ENCODE peak calls at places on chromosome 16, in four cellular contexts. B, D, Y and A are unnamed samples.

GRCh38 chr16:66740010-66740409 is 11.4 kb downstream of the DYNC1LI2 start:
- DNase-seq in B (peak), D (no peak), Y (peak), A (peak)

GRCh38 chr16:75579435-75579834 is 13.3 kb downstream of the GABARAPL2 start:
- DNase-seq in B (no peak), D (no peak), Y (no peak), A (no peak)

GRCh38 chr16:7211781-7212180 is 120.9 kb upstream of the RBFOX1 start:
- DNase-seq in B (no peak), D (no peak), Y (no peak), A (no peak)

GRCh38 chr16:21194771-21195301 is 16.5 kb downstream of the ZP2 start:
- DNase-seq in B (peak), D (no peak), Y (peak), A (no peak)

GRCh38 chr16:56625140-56625942 is at the start of gene MT1E:
- DNase-seq in B (peak), D (peak), Y (peak), A (peak)

GRCh38 chr16:74923766-74924460 is 61.0 kb downstream of the WDR59 start:
- DNase-seq in B (peak), D (no peak), Y (no peak), A (no peak)

GRCh38 chr16:2817496-2818277 is 650 bp downstream of the PRSS21 start:
- DNase-seq in B (no peak), D (no peak), Y (no peak), A (no peak)

GRCh38 chr16:54582631-54583250 is 296.2 kb upstream of the IRX3 start:
- DNase-seq in B (no peak), D (no peak), Y (no peak), A (no peak)

GRCh38 chr16:2511128-2511785 is 2.5 kb upstream of the ATP6V0C start:
- DNase-seq in B (peak), D (peak), Y (peak), A (peak)

GRCh38 chr16:62277942-62278341 is 241.7 kb upstream of the CDH8 start:
- DNase-seq in B (no peak), D (no peak), Y (no peak), A (no peak)

GRCh38 chr16:85253127-85253941 is 141.1 kb upstream of the CIBAR2 start:
- DNase-seq in B (peak), D (peak), Y (no peak), A (peak)

GRCh38 chr16:29664133-29664912 is 1.3 kb downstream of the SPN start:
- DNase-seq in B (no peak), D (peak), Y (no peak), A (no peak)

GRCh38 chr16:11328172-11329079 is 16.8 kb upstream of the RMI2 start:
- DNase-seq in B (peak), D (peak), Y (peak), A (no peak)

GRCh38 chr16:65967376-65967775 is 399.1 kb upstream of the CDH5 start:
- DNase-seq in B (no peak), D (no peak), Y (peak), A (no peak)

GRCh38 chr16:13376174-13376573 is 474.8 kb downstream of the SHISA9 start:
- DNase-seq in B (no peak), D (no peak), Y (no peak), A (no peak)

GRCh38 chr16:68873635-68874471 is 30.5 kb downstream of the TANGO6 start:
- DNase-seq in B (no peak), D (no peak), Y (no peak), A (no peak)

GRCh38 chr16:5865231-5865630 is 767.6 kb upstream of the EEF2KMT start:
- DNase-seq in B (no peak), D (no peak), Y (no peak), A (no peak)

GRCh38 chr16:85593503-85594195 is 19.5 kb upstream of the GSE1 start:
- DNase-seq in B (no peak), D (no peak), Y (no peak), A (no peak)

GRCh38 chr16:67526149-67526732 is 2.4 kb upstream of the RIPOR1 start:
- DNase-seq in B (peak), D (no peak), Y (peak), A (no peak)

GRCh38 chr16:23944381-23944780 is 108.6 kb downstream of the PRKCB start:
- DNase-seq in B (no peak), D (no peak), Y (no peak), A (no peak)

GRCh38 chr16:58462089-58462488 is 37.9 kb upstream of the NDRG4 start:
- DNase-seq in B (no peak), D (no peak), Y (no peak), A (no peak)

GRCh38 chr16:60438894-60439293 is 1597.3 kb downstream of the CDH8 start:
- DNase-seq in B (no peak), D (no peak), Y (no peak), A (no peak)

GRCh38 chr16:29840240-29840639 is 20.0 kb downstream of the MVP start:
- DNase-seq in B (no peak), D (no peak), Y (no peak), A (no peak)

GRCh38 chr16:64445649-64446048 is 676.2 kb downstream of the CDH11 start:
- DNase-seq in B (no peak), D (no peak), Y (no peak), A (no peak)

GRCh38 chr16:46887524-46887854 is 3.3 kb downstream of the GPT2 start:
- DNase-seq in B (no peak), D (no peak), Y (no peak), A (no peak)

GRCh38 chr16:5633845-5634440 is 536.3 kb upstream of the EEF2KMT start:
- DNase-seq in B (peak), D (no peak), Y (peak), A (peak)

GRCh38 chr16:2879854-2880508 is 3.0 kb upstream of the FLYWCH2 start:
- DNase-seq in B (no peak), D (no peak), Y (no peak), A (no peak)

GRCh38 chr16:2512920-2513404 is 790 bp upstream of the ATP6V0C start:
- DNase-seq in B (no peak), D (peak), Y (no peak), A (no peak)

GRCh38 chr16:89175280-89176146 is 4.0 kb downstream of the CDH15 start:
- DNase-seq in B (no peak), D (no peak), Y (no peak), A (no peak)

GRCh38 chr16:66491716-66492064 is 58.2 kb downstream of the TK2 start:
- DNase-seq in B (no peak), D (no peak), Y (no peak), A (no peak)

GRCh38 chr16:27323781-27324561 is 10.2 kb downstream of the IL4R start:
- DNase-seq in B (no peak), D (no peak), Y (no peak), A (no peak)

GRCh38 chr16:85891033-85891775 is 7.8 kb upstream of the IRF8 start:
- DNase-seq in B (no peak), D (no peak), Y (peak), A (no peak)

GRCh38 chr16:2691491-2692248 is 9.3 kb downstream of the KCTD5 start:
- DNase-seq in B (no peak), D (peak), Y (no peak), A (no peak)